ENCODE peak calls at places on chromosomes 13 and 19, in seven cellular contexts. C is heart right ventricle, H is fibroblast of mammary gland, O is islet precursor cell, I is stomach, S is lung microvascular endothelial cell, Q is GM10248. M is an unnamed sample.

GRCh38 chr19:10018786-10019185 is 5.5 kb downstream of the RDH8 start:
- DNase-seq in Q (no peak), H (no peak), I (no peak), S (no peak), C (no peak), O (no peak), M (no peak)

GRCh38 chr13:40344270-40345148 is 321.9 kb downstream of the FOXO1 start:
- DNase-seq in C (no peak), S (no peak), H (peak; percentile 36), Q (no peak), I (no peak), O (no peak), M (no peak)

GRCh38 chr13:46057251-46058015 is 4.9 kb upstream of the ZC3H13 start:
- DNase-seq in I (no peak), O (peak; percentile 70), Q (no peak), C (no peak), H (peak; percentile 45), S (no peak), M (no peak)

GRCh38 chr19:3506384-3507340 is 551 bp downstream of the FZR1 start:
- DNase-seq in S (peak; percentile 34), Q (peak; percentile 55), C (peak; percentile 33), H (no peak), O (no peak), I (peak; percentile 30), M (peak; percentile 17)

GRCh38 chr13:109955598-109955997 is 169.2 kb upstream of the IRS2 start:
- DNase-seq in Q (no peak), S (no peak), I (no peak), C (no peak), H (peak; percentile 28), O (peak; percentile 63), M (no peak)

GRCh38 chr13:20702945-20703784 is at the start of gene IL17D:
- DNase-seq in S (peak; percentile 29), C (no peak), I (no peak), O (peak; percentile 66), H (no peak), Q (peak; percentile 63), M (peak; percentile 32)

GRCh38 chr13:78714717-78715116 is 55.8 kb upstream of the OBI1 start:
- DNase-seq in O (no peak), Q (no peak), C (no peak), I (no peak), H (no peak), S (peak; percentile 7), M (no peak)

GRCh38 chr19:51704601-51705000 is 11.5 kb downstream of the SPACA6 start:
- DNase-seq in H (no peak), Q (no peak), I (no peak), S (no peak), O (no peak), C (no peak), M (no peak)

GRCh38 chr19:10227215-10227971 is 3.7 kb downstream of the S1PR2 start:
- DNase-seq in S (no peak), I (no peak), Q (no peak), O (peak; percentile 88), H (peak; percentile 61), C (no peak), M (no peak)

GRCh38 chr13:77969299-77969698 is 50.7 kb upstream of the EDNRB start:
- DNase-seq in Q (no peak), I (no peak), C (no peak), S (no peak), H (no peak), O (no peak), M (no peak)

GRCh38 chr19:33638167-33639033 is 16.6 kb downstream of the CHST8 start:
- DNase-seq in S (no peak), H (no peak), C (no peak), Q (no peak), O (peak; percentile 38), I (no peak), M (no peak)

GRCh38 chr19:4707956-4708650 is 15.5 kb downstream of the DPP9 start:
- DNase-seq in O (no peak), Q (no peak), C (peak; percentile 61), H (peak; percentile 85), S (peak; percentile 33), I (peak; percentile 85), M (no peak)

GRCh38 chr19:39192846-39193245 is 3.9 kb upstream of the NCCRP1 start:
- DNase-seq in O (no peak), C (no peak), I (no peak), S (no peak), H (no peak), Q (no peak), M (no peak)

GRCh38 chr19:32346901-32347300 is 1.5 kb downstream of the ZNF507 start:
- DNase-seq in I (no peak), Q (no peak), O (no peak), H (no peak), S (no peak), C (no peak), M (no peak)

GRCh38 chr19:44912854-44913253 is 1.6 kb upstream of the APOC1 start:
- DNase-seq in Q (no peak), O (no peak), C (no peak), I (no peak), S (no peak), H (no peak), M (no peak)

GRCh38 chr13:39784347-39784746 is 128.9 kb downstream of the COG6 start:
- DNase-seq in C (no peak), O (no peak), I (no peak), H (peak; percentile 53), Q (no peak), S (no peak), M (no peak)

GRCh38 chr13:80939581-80939980 is 598.7 kb upstream of the SPRY2 start:
- DNase-seq in Q (no peak), H (no peak), C (no peak), O (peak; percentile 49), S (no peak), I (no peak), M (no peak)

GRCh38 chr13:44974056-44974798 is 15.0 kb downstream of the NUFIP1 start:
- DNase-seq in Q (no peak), C (peak; percentile 68), H (peak; percentile 68), O (no peak), I (peak; percentile 66), S (no peak), M (no peak)

GRCh38 chr19:58218899-58219298 is 9.8 kb upstream of the ZNF544 start:
- DNase-seq in H (peak; percentile 34), I (no peak), S (peak; percentile 57), Q (no peak), O (no peak), C (no peak), M (no peak)

GRCh38 chr19:28615546-28615916 is 597.4 kb downstream of the UQCRFS1 start:
- DNase-seq in Q (no peak), I (no peak), C (no peak), H (no peak), S (no peak), O (no peak), M (no peak)

GRCh38 chr19:50820549-50821247 is 2.9 kb downstream of the KLK1 start:
- DNase-seq in I (no peak), S (no peak), H (no peak), O (no peak), Q (peak; percentile 77), C (peak; percentile 24), M (no peak)

GRCh38 chr19:38685666-38686529 is 38.4 kb downstream of the ACTN4 start:
- DNase-seq in O (peak; percentile 89), I (no peak), C (no peak), Q (no peak), S (peak; percentile 62), H (peak; percentile 67), M (peak; percentile 76)

GRCh38 chr19:58554494-58555368 is at the start of gene CHMP2A:
- DNase-seq in S (peak; percentile 98), Q (peak; percentile 94), C (peak; percentile 99), H (peak; percentile 94), O (peak; percentile 98), I (peak; percentile 99), M (peak; percentile 96)

GRCh38 chr13:25821761-25822160 is 230.1 kb downstream of the SHISA2 start:
- DNase-seq in C (no peak), O (no peak), I (no peak), S (no peak), Q (no peak), H (no peak), M (no peak)

GRCh38 chr13:107322228-107322627 is 754.3 kb upstream of the ARGLU1 start:
- DNase-seq in C (no peak), Q (no peak), S (no peak), I (no peak), O (no peak), H (no peak), M (no peak)

GRCh38 chr13:100523437-100523836 is 65.2 kb downstream of the GGACT start:
- DNase-seq in S (no peak), Q (no peak), O (no peak), H (no peak), C (no peak), I (no peak), M (no peak)

GRCh38 chr19:48681127-48681470 is 8.3 kb upstream of the NTN5 start:
- DNase-seq in H (peak; percentile 82), S (no peak), C (no peak), Q (peak; percentile 46), I (peak; percentile 57), O (no peak), M (no peak)

GRCh38 chr19:18802354-18802753 is 11.2 kb upstream of the COMP start:
- DNase-seq in O (no peak), C (no peak), H (no peak), S (no peak), Q (peak; percentile 4), I (no peak), M (no peak)

GRCh38 chr19:45211751-45212381 is 33.3 kb downstream of the BLOC1S3 start:
- DNase-seq in O (no peak), H (no peak), Q (no peak), S (peak; percentile 40), C (peak; percentile 67), I (peak; percentile 94), M (no peak)

GRCh38 chr19:40513741-40514315 is 47.0 kb downstream of the SPTBN4 start:
- DNase-seq in C (no peak), H (no peak), O (no peak), I (no peak), S (no peak), Q (no peak), M (no peak)

GRCh38 chr19:2425622-2426581 is 1.5 kb downstream of the TIMM13 start:
- DNase-seq in I (no peak), S (no peak), Q (no peak), H (no peak), C (no peak), O (no peak), M (no peak)

M was measured in MM.1S.